ENCODE peak calls at places on chromosome 1, in four cellular contexts. A, U, B and O are unnamed samples.

GRCh38 chr1:234988536-234988935 is 140.1 kb downstream of the TOMM20 start:
- DNase-seq in A (no peak), U (no peak), B (no peak), O (no peak)

GRCh38 chr1:119159096-119159495 is 18.6 kb upstream of the WARS2 start:
- DNase-seq in A (no peak), U (no peak), B (no peak), O (no peak)

GRCh38 chr1:212754715-212755114 is 36.9 kb downstream of the NSL1 start:
- DNase-seq in A (peak; percentile 33), U (no peak), B (no peak), O (peak; percentile 25)

GRCh38 chr1:156664949-156665411 is 12.2 kb downstream of the NES start:
- DNase-seq in A (peak; percentile 49), U (no peak), B (peak; percentile 78), O (peak; percentile 57)

GRCh38 chr1:159015440-159015909 is 5.8 kb downstream of the IFI16 start:
- DNase-seq in A (no peak), U (peak; percentile 84), B (no peak), O (no peak)

GRCh38 chr1:152954436-152954835 is 7.4 kb downstream of the SPRR5 start:
- DNase-seq in A (no peak), U (no peak), B (no peak), O (no peak)

GRCh38 chr1:54810144-54810942 is 9.2 kb upstream of the TTC22 start:
- DNase-seq in A (peak; percentile 91), U (no peak), B (peak; percentile 42), O (peak; percentile 80)

GRCh38 chr1:245715291-245715701 is 560.5 kb downstream of the KIF26B start:
- DNase-seq in A (no peak), U (no peak), B (no peak), O (no peak)

GRCh38 chr1:225700889-225701465 is 48.1 kb upstream of the ENAH start:
- DNase-seq in A (no peak), U (no peak), B (no peak), O (peak; percentile 49)

GRCh38 chr1:206831605-206832004 is 33.8 kb upstream of the IL20 start:
- DNase-seq in A (no peak), U (no peak), B (no peak), O (no peak)

GRCh38 chr1:93591833-93592635 is 89.6 kb downstream of the BCAR3 start:
- DNase-seq in A (no peak), U (peak; percentile 46), B (peak; percentile 90), O (peak; percentile 39)

GRCh38 chr1:145994391-145995120 is 1.8 kb downstream of the TXNIP start:
- DNase-seq in A (no peak), U (no peak), B (no peak), O (no peak)

GRCh38 chr1:61375082-61375880 is 292.9 kb downstream of the NFIA start:
- DNase-seq in A (no peak), U (no peak), B (no peak), O (no peak)

GRCh38 chr1:57748696-57749095 is 324.8 kb upstream of the DAB1 start:
- DNase-seq in A (no peak), U (no peak), B (no peak), O (no peak)

GRCh38 chr1:219940707-219941106 is 12.3 kb upstream of the SLC30A10 start:
- DNase-seq in A (no peak), U (no peak), B (no peak), O (no peak)

GRCh38 chr1:222886194-222887126 is 71.6 kb downstream of the DISP1 start:
- DNase-seq in A (no peak), U (no peak), B (peak; percentile 43), O (no peak)

GRCh38 chr1:230694991-230695390 is 18.9 kb downstream of the AGT start:
- DNase-seq in A (no peak), U (no peak), B (no peak), O (no peak)

GRCh38 chr1:40001456-40001855 is 39.1 kb upstream of the CAP1 start:
- DNase-seq in A (no peak), U (no peak), B (no peak), O (no peak)

GRCh38 chr1:6091823-6092109 is 46.1 kb downstream of the KCNAB2 start:
- DNase-seq in A (no peak), U (no peak), B (no peak), O (no peak)

GRCh38 chr1:205430631-205431305 is 8.9 kb upstream of the LEMD1 start:
- DNase-seq in A (peak; percentile 88), U (peak; percentile 13), B (no peak), O (peak; percentile 78)

GRCh38 chr1:19057784-19058475 is 101.5 kb upstream of the IFFO2 start:
- DNase-seq in A (no peak), U (no peak), B (no peak), O (no peak)

GRCh38 chr1:181161170-181161870 is 72.8 kb downstream of the IER5 start:
- DNase-seq in A (no peak), U (no peak), B (no peak), O (no peak)

GRCh38 chr1:199279872-199280649 is 641.2 kb downstream of the PTPRC start:
- DNase-seq in A (no peak), U (no peak), B (no peak), O (no peak)

GRCh38 chr1:47707887-47708535 is 270.2 kb downstream of the FOXD2 start:
- DNase-seq in A (no peak), U (no peak), B (no peak), O (no peak)

GRCh38 chr1:47711211-47711847 is 273.5 kb downstream of the FOXD2 start:
- DNase-seq in A (no peak), U (no peak), B (no peak), O (no peak)

GRCh38 chr1:47709302-47710074 is 271.6 kb downstream of the FOXD2 start:
- DNase-seq in A (peak; percentile 69), U (no peak), B (no peak), O (peak; percentile 49)

GRCh38 chr1:47710075-47711071 is 272.5 kb downstream of the FOXD2 start:
- DNase-seq in A (peak; percentile 72), U (no peak), B (peak; percentile 17), O (peak; percentile 94)

DNA sequence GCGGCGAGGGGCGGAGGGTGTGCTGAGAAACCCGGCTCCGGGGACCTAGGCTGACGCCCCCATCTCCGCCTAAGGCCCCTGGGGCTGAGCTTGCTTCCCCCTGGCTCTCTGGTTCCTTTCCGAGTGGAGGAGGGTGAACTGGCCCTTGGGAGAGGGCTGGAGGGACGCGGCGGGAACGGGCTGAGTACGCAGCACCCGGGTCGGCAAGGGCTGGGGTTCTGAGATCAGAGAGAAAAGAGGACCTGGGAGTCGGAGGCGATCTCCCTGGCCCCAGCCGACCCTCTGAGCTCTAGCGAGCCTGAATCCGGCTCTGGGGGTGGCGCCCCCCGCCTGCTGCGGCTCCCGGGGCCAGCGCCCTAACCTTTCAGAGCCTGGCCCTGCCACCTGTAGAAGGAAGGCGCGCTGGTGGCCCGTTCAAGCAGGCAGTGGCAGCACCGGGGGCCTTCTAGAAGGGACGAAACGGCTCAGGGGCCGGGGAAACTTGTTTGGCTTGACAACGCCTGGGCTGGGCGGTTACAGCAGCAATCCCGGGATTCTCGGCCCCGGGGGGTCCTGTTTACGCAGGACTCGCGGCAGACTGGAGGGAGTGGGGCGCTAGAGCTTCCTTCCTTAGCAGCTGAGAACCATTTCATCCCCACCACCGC is 270.9 kb downstream of the FOXD2 start:
- DNase-seq in A (peak; percentile 96), U (no peak), B (no peak), O (no peak)
- TF ChIP-seq EZH2 in A (peak; percentile 84), U (no peak), B (no peak), O (no peak)

GRCh38 chr1:182315157-182315556 is 76.4 kb downstream of the GLUL start:
- DNase-seq in A (no peak), U (no peak), B (no peak), O (peak; percentile 33)

DNA sequence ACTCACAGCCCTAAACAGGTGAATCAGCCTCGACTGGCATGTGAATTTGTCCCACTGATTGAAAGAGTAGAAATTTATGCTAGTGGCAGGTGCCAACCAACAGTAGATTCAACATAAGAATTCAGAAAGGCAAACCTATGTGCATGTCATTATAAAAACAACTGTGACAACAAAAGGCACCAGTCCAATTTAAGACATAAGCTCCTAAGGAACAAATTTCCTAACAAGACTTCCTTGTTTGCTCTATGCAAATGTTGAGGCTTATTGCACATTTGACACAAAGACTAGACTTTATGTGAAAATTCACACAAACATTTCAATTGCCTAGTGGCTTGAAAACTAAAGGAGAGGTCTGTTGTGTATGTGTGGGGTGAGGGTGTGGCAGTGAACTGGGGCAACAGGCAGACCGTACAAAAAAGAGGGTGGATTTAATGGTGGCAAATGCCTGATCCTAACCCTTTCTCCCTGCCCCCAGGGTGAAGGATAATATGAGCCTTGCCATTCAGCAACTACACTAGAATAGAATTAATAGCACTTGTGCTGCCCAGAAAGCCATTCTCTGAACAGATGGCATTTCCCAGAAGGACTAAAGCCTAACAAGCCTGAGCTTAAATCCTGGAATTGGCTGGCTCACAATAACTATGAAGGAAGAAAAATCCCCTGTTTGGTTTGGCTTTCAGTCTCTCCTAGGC is 74.0 kb downstream of the GLUL start:
- DNase-seq in A (no peak), U (no peak), B (no peak), O (no peak)
- TF ChIP-seq JUNB in A (no peak), U (no peak), B (no peak), O (no peak)

DNA sequence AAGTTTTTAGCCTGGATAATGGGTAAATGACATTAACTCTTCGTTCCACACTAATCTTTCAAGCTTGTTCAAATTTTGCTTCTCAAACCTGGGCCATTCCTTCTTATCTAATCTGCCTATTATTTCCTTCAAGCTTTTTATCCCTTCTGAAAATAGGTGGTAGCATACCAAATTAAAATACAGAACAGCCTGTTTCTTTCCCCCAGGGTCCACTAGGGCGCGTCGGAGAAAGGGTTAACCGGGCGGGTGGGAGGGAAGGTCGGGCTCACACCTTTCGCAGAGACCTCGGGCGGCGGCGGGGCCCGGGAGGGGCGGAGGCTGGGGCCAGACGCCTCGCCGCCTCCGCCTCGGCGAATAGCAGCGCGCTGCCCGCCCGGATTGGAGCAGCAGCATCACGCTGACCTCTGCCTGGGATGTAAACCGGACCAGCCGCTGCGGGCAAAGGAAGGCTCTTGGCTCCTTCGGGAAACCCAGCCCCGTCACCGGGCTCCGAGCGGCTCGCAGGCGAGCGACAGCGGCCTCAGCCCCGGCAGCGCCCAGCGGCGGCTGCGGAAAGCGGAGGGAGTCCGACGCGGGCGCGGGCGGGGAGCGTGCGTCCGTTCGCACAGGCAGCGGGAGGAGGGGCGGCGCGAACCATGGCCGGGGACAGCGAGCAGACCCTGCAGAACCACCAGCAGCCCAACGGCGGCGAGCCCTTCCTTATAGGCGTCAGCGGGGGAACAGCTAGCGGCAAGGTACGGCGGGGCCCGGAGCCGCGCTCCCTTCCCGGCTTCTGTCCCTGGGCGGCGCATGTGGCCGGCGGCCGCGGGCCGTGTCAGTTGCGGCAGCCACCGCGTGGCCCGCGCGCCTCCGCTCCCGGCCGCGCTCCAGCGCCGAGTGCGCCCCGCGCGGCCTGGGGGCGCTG is at the start of gene UCK2:
- DNase-seq in A (peak; percentile 93), U (no peak), B (peak; percentile 71), O (peak; percentile 89)
- TF ChIP-seq EZH2 in A (no peak), U (no peak), B (no peak), O (no peak)

DNA sequence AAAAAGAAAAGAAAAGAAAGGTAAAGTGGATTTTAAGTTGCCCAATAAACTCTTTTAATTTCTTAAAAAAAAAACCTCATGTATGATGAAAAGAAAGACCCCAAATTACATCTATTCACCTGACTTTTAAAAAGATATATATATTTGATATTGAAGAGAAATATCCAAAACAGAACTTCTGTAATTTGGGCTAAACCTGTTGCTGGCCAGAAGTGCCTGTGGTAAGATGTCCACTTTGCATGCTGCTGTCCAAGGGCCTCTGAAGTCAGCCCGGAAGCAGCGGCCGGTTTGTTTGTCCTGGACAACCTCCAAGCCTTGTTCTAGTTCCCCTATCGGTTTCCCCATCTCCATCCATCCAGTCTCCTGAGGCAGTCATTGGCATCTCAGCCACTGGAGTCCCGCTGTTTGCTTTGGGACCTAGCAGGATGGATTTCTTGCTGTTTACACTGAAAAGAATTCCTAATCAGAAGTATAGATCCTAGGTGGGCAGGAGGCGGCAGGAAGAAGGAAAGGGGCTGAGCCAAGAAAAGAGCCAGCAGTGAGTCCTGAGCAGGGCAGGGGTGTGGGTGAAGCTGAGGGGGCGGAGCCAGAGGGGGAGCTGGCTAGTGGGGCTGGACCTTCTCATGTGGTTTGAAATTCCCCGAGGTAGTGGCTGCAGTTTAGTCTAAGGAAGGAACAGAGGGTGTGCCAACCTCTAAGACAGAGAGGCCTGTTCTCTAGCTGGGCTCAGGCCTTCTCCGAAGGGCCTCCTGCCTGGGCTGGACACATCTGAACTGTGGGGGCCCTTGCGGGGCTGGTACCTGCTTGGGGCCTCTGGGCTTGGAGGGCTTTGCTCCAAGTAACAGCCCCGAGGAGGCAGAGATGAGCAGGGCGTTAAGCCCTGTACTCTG is 3.3 kb downstream of the NCMAP start:
- DNase-seq in A (peak; percentile 71), U (no peak), B (peak; percentile 89), O (no peak)
- TF ChIP-seq JUNB in A (no peak), U (no peak), B (no peak), O (no peak)